ENCODE peak calls at places on chromosomes 6 and 20, in four cellular contexts. A is CD4-positive, alpha-beta memory T cell; N is cardiac muscle cell; T is left lung. P is an unnamed sample.

GRCh38 chr20:43752561-43753301 is 25.9 kb upstream of the GTSF1L start:
- DNase-seq in A (no peak), N (peak), T (peak), P (peak)

GRCh38 chr6:90274481-90275030 is 22.1 kb downstream of the BACH2 start:
- DNase-seq in A (peak), N (no peak), T (no peak), P (no peak)

GRCh38 chr6:111347589-111347988 is 135.4 kb downstream of the REV3L start:
- DNase-seq in A (no peak), N (no peak), T (no peak), P (no peak)

GRCh38 chr20:10367921-10368701 is 65.9 kb downstream of the MKKS start:
- DNase-seq in A (no peak), N (no peak), T (no peak), P (no peak)

GRCh38 chr6:40788661-40789111 is 201.5 kb upstream of the LRFN2 start:
- DNase-seq in A (no peak), N (peak), T (no peak), P (peak)

GRCh38 chr6:33407132-33407718 is 3.6 kb upstream of the PHF1 start:
- DNase-seq in A (no peak), N (peak), T (no peak), P (no peak)

GRCh38 chr6:167974644-167975344 is 22.7 kb upstream of the KIF25 start:
- DNase-seq in A (no peak), N (no peak), T (no peak), P (no peak)

GRCh38 chr6:41785689-41786450 is 1.6 kb upstream of the TOMM6 start:
- DNase-seq in A (no peak), N (peak), T (no peak), P (peak)